ENCODE peak calls at places on chromosomes 6 and 20, in four cellular contexts. H, O, F and I are unnamed samples.

GRCh38 chr20:13229538-13229937 is 8.5 kb downstream of the ISM1 start:
- DNase-seq in H (no peak), O (no peak), F (no peak), I (no peak)

GRCh38 chr20:1935696-1936366 is 40.6 kb downstream of the SIRPA start:
- DNase-seq in H (no peak), O (peak; percentile 76), F (no peak), I (no peak)

GRCh38 chr20:10580700-10581099 is 93.1 kb downstream of the JAG1 start:
- DNase-seq in H (peak; percentile 65), O (no peak), F (no peak), I (no peak)

GRCh38 chr6:7143161-7143974 is 35.6 kb downstream of the RREB1 start:
- DNase-seq in H (no peak), O (no peak), F (no peak), I (no peak)

GRCh38 chr6:21479140-21479539 is 114.4 kb upstream of the SOX4 start:
- DNase-seq in H (peak; percentile 32), O (no peak), F (no peak), I (no peak)

GRCh38 chr6:149473080-149474052 is 11.4 kb downstream of the ZC3H12D start:
- DNase-seq in H (no peak), O (no peak), F (no peak), I (no peak)

GRCh38 chr6:30820196-30820595 is 64.1 kb upstream of the DDR1 start:
- DNase-seq in H (peak; percentile 95), O (no peak), F (peak; percentile 86), I (no peak)

GRCh38 chr20:37919389-37920040 is 16.6 kb downstream of the VSTM2L start:
- DNase-seq in H (no peak), O (no peak), F (no peak), I (no peak)

GRCh38 chr6:6806793-6807518 is 218.4 kb downstream of the LY86 start:
- DNase-seq in H (peak; percentile 81), O (no peak), F (peak; percentile 73), I (peak; percentile 34)

GRCh38 chr6:166778776-166779175 is 151.7 kb upstream of the RPS6KA2 start:
- DNase-seq in H (no peak), O (no peak), F (no peak), I (no peak)

GRCh38 chr6:48826884-48827701 is 636.0 kb downstream of the MMUT start:
- DNase-seq in H (peak; percentile 99), O (no peak), F (peak; percentile 84), I (no peak)

GRCh38 chr6:119349041-119349340 is 570 bp downstream of the MAN1A1 start:
- DNase-seq in H (no peak), O (peak; percentile 83), F (peak; percentile 64), I (no peak)

GRCh38 chr6:19691465-19692167 is 145.6 kb upstream of the ID4 start:
- DNase-seq in H (no peak), O (no peak), F (no peak), I (no peak)
- H3K4me3 ChIP-seq in H (no peak overlapping the region), O (no peak overlapping the region), F (peak overlapping the region; percentile 59), I (peak overlapping the region; percentile 40)

DNA sequence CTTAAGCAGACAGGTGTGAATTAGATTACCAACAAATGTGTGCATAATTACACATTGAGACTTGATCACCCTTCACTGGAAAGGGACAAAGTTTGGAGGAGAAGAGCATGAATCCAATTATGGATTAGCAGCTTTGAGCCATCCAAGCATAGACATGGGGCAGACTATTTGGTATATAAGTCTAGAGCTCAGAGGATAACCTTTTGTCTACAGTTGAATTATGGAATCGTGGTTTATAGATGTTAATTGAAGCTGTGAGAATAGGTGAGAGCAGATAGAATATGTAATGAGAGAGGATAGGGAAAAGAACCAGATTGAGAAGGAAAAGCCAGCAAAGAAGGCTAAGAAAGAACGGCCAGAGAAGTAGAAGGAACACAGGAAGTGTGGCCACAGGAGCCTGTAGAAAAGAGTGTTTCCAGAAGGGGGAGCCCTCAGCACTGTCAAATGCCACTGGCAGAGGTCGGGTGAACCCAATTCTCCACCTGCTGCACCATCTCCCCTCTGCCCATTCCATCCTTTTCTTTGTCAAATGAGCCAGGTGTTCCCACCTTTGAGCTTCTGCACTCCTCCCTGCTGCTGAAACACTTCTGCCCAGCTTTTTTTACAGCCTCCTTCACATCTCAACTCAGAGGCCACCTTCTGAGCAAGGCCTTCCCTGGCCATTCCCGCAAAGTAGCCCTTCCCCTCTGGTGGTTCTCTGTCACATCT is 7.3 kb downstream of the DNTTIP1 start:
- DNase-seq in H (peak; percentile 82), O (no peak), F (peak; percentile 82), I (peak; percentile 85)
- H3K27ac ChIP-seq in H (peak overlapping the region; percentile 11), O (no peak overlapping the region), F (peak overlapping the region; percentile 44), I (no peak overlapping the region)

GRCh38 chr6:100464910-100465700 is at the start of gene SIM1:
- DNase-seq in H (no peak), O (peak; percentile 92), F (no peak), I (no peak)
- H3K27me3 ChIP-seq in H (no peaks in the 10 kb centered on the region), O (peaks cover 5% of the 10 kb centered on the region), F (peaks cover 68% of the 10 kb centered on the region), I (peaks cover 100% of the 10 kb centered on the region)

GRCh38 chr6:131013495-131013894 is 49.5 kb downstream of the EPB41L2 start:
- DNase-seq in H (no peak), O (no peak), F (no peak), I (peak; percentile 47)
- H3K4me3 ChIP-seq in H (no peak overlapping the region), O (peak overlapping the region; percentile 15), F (peak overlapping the region; percentile 39), I (no peak overlapping the region)

GRCh38 chr6:74273541-74273940 is 577.5 kb downstream of the CD109 start:
- DNase-seq in H (no peak), O (no peak), F (no peak), I (no peak)

GRCh38 chr6:74268821-74269600 is 573.0 kb downstream of the CD109 start:
- DNase-seq in H (peak; percentile 22), O (no peak), F (no peak), I (no peak)

GRCh38 chr6:74269601-74269860 is 573.5 kb downstream of the CD109 start:
- DNase-seq in H (no peak), O (no peak), F (no peak), I (no peak)
- H3K27ac ChIP-seq in H (no peak overlapping the region), O (no peak overlapping the region), F (no peak overlapping the region), I (no peak overlapping the region)

GRCh38 chr6:1598886-1599285 is 10.8 kb upstream of the FOXC1 start:
- DNase-seq in H (no peak), O (no peak), F (no peak), I (no peak)
- H3K27me3 ChIP-seq in H (peaks cover 8% of the 10 kb centered on the region), O (no peaks in the 10 kb centered on the region), F (no peaks in the 10 kb centered on the region), I (peaks cover 78% of the 10 kb centered on the region)